ENCODE peak calls at places on chromosome 1, in six cellular contexts. C, F, M, O, K and G are unnamed samples.

GRCh38 chr1:211606914-211607751 is 28.2 kb upstream of the SLC30A1 start:
- DNase-seq in C (no peak), F (no peak), M (no peak), O (no peak), K (no peak), G (no peak)

GRCh38 chr1:2174348-2175054 is 20.1 kb downstream of the FAAP20 start:
- DNase-seq in C (peak), F (peak), M (no peak), O (peak), K (peak), G (peak)

GRCh38 chr1:179003474-179004066 is 22.1 kb upstream of the FAM20B start:
- DNase-seq in C (no peak), F (no peak), M (no peak), O (no peak), K (no peak), G (no peak)

GRCh38 chr1:89989791-89990190 is 5.1 kb upstream of the ZNF326 start:
- DNase-seq in C (no peak), F (no peak), M (no peak), O (no peak), K (no peak), G (no peak)

GRCh38 chr1:244454412-244454811 is 2.7 kb upstream of the ADSS2 start:
- DNase-seq in C (no peak), F (no peak), M (no peak), O (no peak), K (no peak), G (no peak)

GRCh38 chr1:208997726-208998312 is 585.7 kb upstream of the CAMK1G start:
- DNase-seq in C (peak), F (no peak), M (no peak), O (no peak), K (no peak), G (no peak)

GRCh38 chr1:166626711-166627110 is 212.6 kb upstream of the POGK start:
- DNase-seq in C (no peak), F (no peak), M (no peak), O (no peak), K (no peak), G (no peak)

GRCh38 chr1:58724483-58724882 is 24.6 kb upstream of the MYSM1 start:
- DNase-seq in C (no peak), F (no peak), M (no peak), O (no peak), K (no peak), G (no peak)

GRCh38 chr1:177915641-177916040 is 54.2 kb downstream of the SEC16B start:
- DNase-seq in C (no peak), F (no peak), M (no peak), O (no peak), K (no peak), G (no peak)

GRCh38 chr1:155323729-155324040 is 3.0 kb downstream of the RUSC1 start:
- DNase-seq in C (peak), F (peak), M (peak), O (peak), K (peak), G (peak)

GRCh38 chr1:152870831-152871730 is 7.0 kb upstream of the SMCP start:
- DNase-seq in C (peak), F (no peak), M (no peak), O (peak), K (no peak), G (no peak)

GRCh38 chr1:7621334-7622219 is 149.5 kb upstream of the VAMP3 start:
- DNase-seq in C (no peak), F (no peak), M (no peak), O (no peak), K (no peak), G (no peak)

GRCh38 chr1:215845224-215845902 is 278.3 kb downstream of the KCTD3 start:
- DNase-seq in C (peak), F (no peak), M (no peak), O (peak), K (peak), G (peak)

GRCh38 chr1:229685149-229685548 is 59.1 kb downstream of the URB2 start:
- DNase-seq in C (no peak), F (no peak), M (no peak), O (no peak), K (no peak), G (no peak)

GRCh38 chr1:20216574-20216973 is 30.3 kb upstream of the PLA2G2C start:
- DNase-seq in C (peak), F (no peak), M (no peak), O (peak), K (no peak), G (no peak)

GRCh38 chr1:53332833-53333232 is 5.0 kb upstream of the LRP8 start:
- DNase-seq in C (no peak), F (no peak), M (no peak), O (no peak), K (no peak), G (no peak)

GRCh38 chr1:76395059-76395458 is 320.5 kb downstream of the ST6GALNAC3 start:
- DNase-seq in C (no peak), F (no peak), M (no peak), O (no peak), K (no peak), G (no peak)

GRCh38 chr1:222073307-222073995 is 331.6 kb upstream of the DUSP10 start:
- DNase-seq in C (no peak), F (no peak), M (no peak), O (peak), K (peak), G (peak)

GRCh38 chr1:93446837-93447451 is 974 bp upstream of the FNBP1L start:
- DNase-seq in C (peak), F (no peak), M (no peak), O (no peak), K (no peak), G (no peak)

GRCh38 chr1:29703596-29703995 is 467.3 kb downstream of the PTPRU start:
- DNase-seq in C (peak), F (no peak), M (no peak), O (peak), K (no peak), G (no peak)